ENCODE peak calls at places on chromosomes 7 and 10, in eight cellular contexts. One of them, this sample, is unnamed.

GRCh38 chr7:141654551-141654950 is 47.4 kb downstream of the DENND11 start:
- DNase-seq in M059J: peak
- DNase-seq in GM12878: peak
- DNase-seq in right lobe of liver: peak
- DNase-seq in adrenal gland: peak
- DNase-seq in amygdala: peak
- DNase-seq in stimulated activated CD4-positive, alpha-beta T cell treated with anti-CD3 and anti-CD28 coated beads, Interleukin-1b, Interleukin-23, amount 100 ng/mL, for 1 hour: peak
- DNase-seq in GM20000: peak
- DNase-seq in this sample: no peak

GRCh38 chr10:1159131-1160061 is 103.2 kb downstream of the WDR37 start:
- DNase-seq in M059J: no peak
- DNase-seq in GM12878: no peak
- DNase-seq in right lobe of liver: no peak
- DNase-seq in adrenal gland: peak
- DNase-seq in amygdala: no peak
- DNase-seq in stimulated activated CD4-positive, alpha-beta T cell treated with anti-CD3 and anti-CD28 coated beads, Interleukin-1b, Interleukin-23, amount 100 ng/mL, for 1 hour: no peak
- DNase-seq in GM20000: no peak
- DNase-seq in this sample: peak

GRCh38 chr10:57849726-57850357 is 417.9 kb downstream of the IPMK start:
- DNase-seq in M059J: peak
- DNase-seq in GM12878: no peak
- DNase-seq in right lobe of liver: no peak
- DNase-seq in adrenal gland: no peak
- DNase-seq in amygdala: no peak
- DNase-seq in stimulated activated CD4-positive, alpha-beta T cell treated with anti-CD3 and anti-CD28 coated beads, Interleukin-1b, Interleukin-23, amount 100 ng/mL, for 1 hour: no peak
- DNase-seq in GM20000: no peak
- DNase-seq in this sample: no peak

GRCh38 chr7:137956591-137956990 is 45.3 kb downstream of the CREB3L2 start:
- DNase-seq in M059J: no peak
- DNase-seq in GM12878: no peak
- DNase-seq in right lobe of liver: no peak
- DNase-seq in adrenal gland: no peak
- DNase-seq in amygdala: no peak
- DNase-seq in stimulated activated CD4-positive, alpha-beta T cell treated with anti-CD3 and anti-CD28 coated beads, Interleukin-1b, Interleukin-23, amount 100 ng/mL, for 1 hour: no peak
- DNase-seq in GM20000: no peak
- DNase-seq in this sample: no peak

GRCh38 chr10:6009159-6009558 is 31.8 kb upstream of the IL15RA start:
- DNase-seq in M059J: peak
- DNase-seq in GM12878: no peak
- DNase-seq in right lobe of liver: no peak
- DNase-seq in adrenal gland: no peak
- DNase-seq in amygdala: no peak
- DNase-seq in stimulated activated CD4-positive, alpha-beta T cell treated with anti-CD3 and anti-CD28 coated beads, Interleukin-1b, Interleukin-23, amount 100 ng/mL, for 1 hour: no peak
- DNase-seq in GM20000: no peak
- DNase-seq in this sample: no peak

GRCh38 chr10:132784582-132785432 is 1.1 kb downstream of the NKX6-2 start:
- DNase-seq in M059J: no peak
- DNase-seq in GM12878: no peak
- DNase-seq in right lobe of liver: no peak
- DNase-seq in adrenal gland: no peak
- DNase-seq in amygdala: no peak
- DNase-seq in stimulated activated CD4-positive, alpha-beta T cell treated with anti-CD3 and anti-CD28 coated beads, Interleukin-1b, Interleukin-23, amount 100 ng/mL, for 1 hour: no peak
- DNase-seq in GM20000: no peak
- DNase-seq in this sample: no peak

GRCh38 chr10:107280293-107280692 is 115.8 kb upstream of the SORCS1 start:
- DNase-seq in M059J: no peak
- DNase-seq in GM12878: no peak
- DNase-seq in right lobe of liver: no peak
- DNase-seq in adrenal gland: no peak
- DNase-seq in amygdala: no peak
- DNase-seq in stimulated activated CD4-positive, alpha-beta T cell treated with anti-CD3 and anti-CD28 coated beads, Interleukin-1b, Interleukin-23, amount 100 ng/mL, for 1 hour: no peak
- DNase-seq in GM20000: no peak
- DNase-seq in this sample: no peak

GRCh38 chr10:119355930-119356329 is 148.6 kb downstream of the GRK5 start:
- DNase-seq in M059J: no peak
- DNase-seq in GM12878: no peak
- DNase-seq in right lobe of liver: no peak
- DNase-seq in adrenal gland: no peak
- DNase-seq in amygdala: no peak
- DNase-seq in stimulated activated CD4-positive, alpha-beta T cell treated with anti-CD3 and anti-CD28 coated beads, Interleukin-1b, Interleukin-23, amount 100 ng/mL, for 1 hour: no peak
- DNase-seq in GM20000: no peak
- DNase-seq in this sample: no peak

GRCh38 chr7:127652333-127653248 is 597 bp downstream of the SND1 start:
- DNase-seq in M059J: peak
- DNase-seq in GM12878: no peak
- DNase-seq in right lobe of liver: no peak
- DNase-seq in adrenal gland: no peak
- DNase-seq in amygdala: no peak
- DNase-seq in stimulated activated CD4-positive, alpha-beta T cell treated with anti-CD3 and anti-CD28 coated beads, Interleukin-1b, Interleukin-23, amount 100 ng/mL, for 1 hour: no peak
- DNase-seq in GM20000: no peak
- DNase-seq in this sample: no peak

GRCh38 chr7:124042826-124043225 is 10.0 kb upstream of the TMEM229A start:
- DNase-seq in M059J: no peak
- DNase-seq in GM12878: no peak
- DNase-seq in right lobe of liver: no peak
- DNase-seq in adrenal gland: no peak
- DNase-seq in amygdala: no peak
- DNase-seq in stimulated activated CD4-positive, alpha-beta T cell treated with anti-CD3 and anti-CD28 coated beads, Interleukin-1b, Interleukin-23, amount 100 ng/mL, for 1 hour: no peak
- DNase-seq in GM20000: no peak
- DNase-seq in this sample: no peak

GRCh38 chr10:120818301-120818700 is 32.9 kb upstream of the WDR11 start:
- DNase-seq in M059J: no peak
- DNase-seq in GM12878: no peak
- DNase-seq in right lobe of liver: no peak
- DNase-seq in adrenal gland: no peak
- DNase-seq in amygdala: no peak
- DNase-seq in stimulated activated CD4-positive, alpha-beta T cell treated with anti-CD3 and anti-CD28 coated beads, Interleukin-1b, Interleukin-23, amount 100 ng/mL, for 1 hour: no peak
- DNase-seq in GM20000: no peak
- DNase-seq in this sample: no peak

GRCh38 chr10:87505366-87506113 is 847 bp downstream of the MINPP1 start:
- DNase-seq in M059J: peak
- DNase-seq in GM12878: no peak
- DNase-seq in right lobe of liver: peak
- DNase-seq in adrenal gland: peak
- DNase-seq in amygdala: peak
- DNase-seq in stimulated activated CD4-positive, alpha-beta T cell treated with anti-CD3 and anti-CD28 coated beads, Interleukin-1b, Interleukin-23, amount 100 ng/mL, for 1 hour: no peak
- DNase-seq in GM20000: peak
- DNase-seq in this sample: no peak

GRCh38 chr7:65804887-65805286 is 68.0 kb upstream of the VKORC1L1 start:
- DNase-seq in M059J: peak
- DNase-seq in GM12878: no peak
- DNase-seq in right lobe of liver: no peak
- DNase-seq in adrenal gland: no peak
- DNase-seq in amygdala: no peak
- DNase-seq in stimulated activated CD4-positive, alpha-beta T cell treated with anti-CD3 and anti-CD28 coated beads, Interleukin-1b, Interleukin-23, amount 100 ng/mL, for 1 hour: no peak
- DNase-seq in GM20000: no peak
- DNase-seq in this sample: no peak

GRCh38 chr10:93710333-93710909 is 8.0 kb upstream of the FRA10AC1 start:
- DNase-seq in M059J: no peak
- DNase-seq in GM12878: no peak
- DNase-seq in right lobe of liver: peak
- DNase-seq in adrenal gland: no peak
- DNase-seq in amygdala: no peak
- DNase-seq in stimulated activated CD4-positive, alpha-beta T cell treated with anti-CD3 and anti-CD28 coated beads, Interleukin-1b, Interleukin-23, amount 100 ng/mL, for 1 hour: no peak
- DNase-seq in GM20000: no peak
- DNase-seq in this sample: no peak

GRCh38 chr7:13414661-13415105 is 574.8 kb downstream of the ETV1 start:
- DNase-seq in M059J: peak
- DNase-seq in GM12878: no peak
- DNase-seq in right lobe of liver: no peak
- DNase-seq in adrenal gland: no peak
- DNase-seq in amygdala: no peak
- DNase-seq in stimulated activated CD4-positive, alpha-beta T cell treated with anti-CD3 and anti-CD28 coated beads, Interleukin-1b, Interleukin-23, amount 100 ng/mL, for 1 hour: no peak
- DNase-seq in GM20000: no peak
- DNase-seq in this sample: no peak

GRCh38 chr10:97612386-97612785 is 20.9 kb downstream of the MORN4 start:
- DNase-seq in M059J: peak
- DNase-seq in GM12878: no peak
- DNase-seq in right lobe of liver: no peak
- DNase-seq in adrenal gland: peak
- DNase-seq in amygdala: no peak
- DNase-seq in stimulated activated CD4-positive, alpha-beta T cell treated with anti-CD3 and anti-CD28 coated beads, Interleukin-1b, Interleukin-23, amount 100 ng/mL, for 1 hour: no peak
- DNase-seq in GM20000: peak
- DNase-seq in this sample: no peak

GRCh38 chr10:22334414-22335203 is 10.7 kb upstream of the SPAG6 start:
- DNase-seq in M059J: no peak
- DNase-seq in GM12878: no peak
- DNase-seq in right lobe of liver: no peak
- DNase-seq in adrenal gland: no peak
- DNase-seq in amygdala: no peak
- DNase-seq in stimulated activated CD4-positive, alpha-beta T cell treated with anti-CD3 and anti-CD28 coated beads, Interleukin-1b, Interleukin-23, amount 100 ng/mL, for 1 hour: no peak
- DNase-seq in GM20000: peak
- DNase-seq in this sample: no peak

GRCh38 chr10:7988985-7989384 is 65.5 kb upstream of the GATA3 start:
- DNase-seq in M059J: no peak
- DNase-seq in GM12878: no peak
- DNase-seq in right lobe of liver: no peak
- DNase-seq in adrenal gland: no peak
- DNase-seq in amygdala: no peak
- DNase-seq in stimulated activated CD4-positive, alpha-beta T cell treated with anti-CD3 and anti-CD28 coated beads, Interleukin-1b, Interleukin-23, amount 100 ng/mL, for 1 hour: no peak
- DNase-seq in GM20000: no peak
- DNase-seq in this sample: no peak

GRCh38 chr7:136036336-136036735 is 59.2 kb upstream of the MTPN start:
- DNase-seq in M059J: peak
- DNase-seq in GM12878: no peak
- DNase-seq in right lobe of liver: no peak
- DNase-seq in adrenal gland: no peak
- DNase-seq in amygdala: no peak
- DNase-seq in stimulated activated CD4-positive, alpha-beta T cell treated with anti-CD3 and anti-CD28 coated beads, Interleukin-1b, Interleukin-23, amount 100 ng/mL, for 1 hour: no peak
- DNase-seq in GM20000: no peak
- DNase-seq in this sample: no peak

GRCh38 chr7:98617960-98618418 is 904 bp downstream of the NPTX2 start:
- DNase-seq in M059J: no peak
- DNase-seq in GM12878: no peak
- DNase-seq in right lobe of liver: no peak
- DNase-seq in adrenal gland: no peak
- DNase-seq in amygdala: no peak
- DNase-seq in stimulated activated CD4-positive, alpha-beta T cell treated with anti-CD3 and anti-CD28 coated beads, Interleukin-1b, Interleukin-23, amount 100 ng/mL, for 1 hour: no peak
- DNase-seq in GM20000: no peak
- DNase-seq in this sample: no peak

This sample was measured in esophagus muscularis mucosa.